ENCODE peak calls at places on chromosomes 13 and 19, in seven cellular contexts. T is WTC11, Y is neural progenitor cell, U is progenitor cell of endocrine pancreas, X is heart right ventricle, I is tibial nerve, S is osteoblast. Z is an unnamed sample.

GRCh38 chr19:35433448-35433847 is 14.6 kb upstream of the FFAR2 start:
- DNase-seq in Y (no peak), T (no peak), U (no peak), I (no peak), X (no peak), S (no peak), Z (no peak)

GRCh38 chr13:21735621-21736401 is 64.9 kb downstream of the FGF9 start:
- DNase-seq in I (no peak), S (no peak), X (peak; percentile 22), U (no peak), Y (no peak), T (no peak), Z (no peak)

GRCh38 chr13:99432637-99433542 is 68.4 kb upstream of the TM9SF2 start:
- DNase-seq in S (peak; percentile 92), U (no peak), I (peak; percentile 57), Y (peak; percentile 79), T (peak; percentile 44), X (peak; percentile 53), Z (peak; percentile 74)

GRCh38 chr19:45962021-45962420 is 11.6 kb downstream of the NOVA2 start:
- DNase-seq in I (no peak), T (no peak), U (no peak), S (no peak), X (no peak), Y (no peak), Z (no peak)

GRCh38 chr19:43777163-43777700 is 3.5 kb downstream of the KCNN4 start:
- DNase-seq in U (no peak), T (no peak), X (no peak), Y (no peak), I (no peak), S (peak; percentile 94), Z (no peak)

GRCh38 chr13:77810430-77810829 is 108.2 kb downstream of the EDNRB start:
- DNase-seq in Y (no peak), I (no peak), X (no peak), U (no peak), T (no peak), S (no peak), Z (peak; percentile 1)

GRCh38 chr19:56252699-56253422 is 19.7 kb upstream of the EDDM13 start:
- DNase-seq in Y (peak; percentile 91), S (peak; percentile 89), T (peak; percentile 96), X (peak; percentile 57), U (peak; percentile 72), I (peak; percentile 25), Z (peak; percentile 59)

GRCh38 chr19:45082170-45082569 is 3.1 kb downstream of the GEMIN7 start:
- DNase-seq in T (no peak), S (no peak), I (no peak), Y (no peak), U (no peak), X (no peak), Z (no peak)

GRCh38 chr13:32650705-32651311 is 64.6 kb downstream of the PDS5B start:
- DNase-seq in T (peak; percentile 53), S (no peak), U (no peak), I (peak; percentile 19), X (peak; percentile 53), Y (peak; percentile 76), Z (peak; percentile 46)

GRCh38 chr13:40966298-40966697 is 52.8 kb downstream of the ELF1 start:
- DNase-seq in X (no peak), S (no peak), U (no peak), Y (no peak), I (no peak), T (no peak), Z (no peak)

GRCh38 chr13:46032341-46032740 is 20.2 kb downstream of the ZC3H13 start:
- DNase-seq in S (no peak), Y (no peak), U (no peak), I (no peak), T (no peak), X (no peak), Z (no peak)

GRCh38 chr13:39051157-39051556 is 12.9 kb downstream of the NHLRC3 start:
- DNase-seq in U (no peak), T (no peak), S (no peak), Y (peak; percentile 65), I (no peak), X (no peak), Z (peak; percentile 43)

GRCh38 chr13:39049274-39049673 is 11.0 kb downstream of the NHLRC3 start:
- DNase-seq in S (no peak), T (no peak), X (no peak), Y (no peak), I (no peak), U (no peak), Z (no peak)

GRCh38 chr13:39044536-39044935 is 6.3 kb downstream of the NHLRC3 start:
- DNase-seq in U (no peak), S (no peak), T (no peak), Y (no peak), X (no peak), I (no peak), Z (no peak)

GRCh38 chr13:39048806-39049205 is 10.6 kb downstream of the NHLRC3 start:
- DNase-seq in U (no peak), S (no peak), X (no peak), Y (no peak), T (no peak), I (no peak), Z (no peak)

GRCh38 chr13:39047560-39047959 is 9.3 kb downstream of the NHLRC3 start:
- DNase-seq in Y (peak; percentile 42), U (no peak), T (peak; percentile 52), I (no peak), X (no peak), S (no peak), Z (no peak)
- TF ChIP-seq CTCF in Y (peak; percentile 42), U (peak; percentile 43), T (no peak), I (no peak), X (no peak), S (no peak), Z (peak; percentile 22)

DNA sequence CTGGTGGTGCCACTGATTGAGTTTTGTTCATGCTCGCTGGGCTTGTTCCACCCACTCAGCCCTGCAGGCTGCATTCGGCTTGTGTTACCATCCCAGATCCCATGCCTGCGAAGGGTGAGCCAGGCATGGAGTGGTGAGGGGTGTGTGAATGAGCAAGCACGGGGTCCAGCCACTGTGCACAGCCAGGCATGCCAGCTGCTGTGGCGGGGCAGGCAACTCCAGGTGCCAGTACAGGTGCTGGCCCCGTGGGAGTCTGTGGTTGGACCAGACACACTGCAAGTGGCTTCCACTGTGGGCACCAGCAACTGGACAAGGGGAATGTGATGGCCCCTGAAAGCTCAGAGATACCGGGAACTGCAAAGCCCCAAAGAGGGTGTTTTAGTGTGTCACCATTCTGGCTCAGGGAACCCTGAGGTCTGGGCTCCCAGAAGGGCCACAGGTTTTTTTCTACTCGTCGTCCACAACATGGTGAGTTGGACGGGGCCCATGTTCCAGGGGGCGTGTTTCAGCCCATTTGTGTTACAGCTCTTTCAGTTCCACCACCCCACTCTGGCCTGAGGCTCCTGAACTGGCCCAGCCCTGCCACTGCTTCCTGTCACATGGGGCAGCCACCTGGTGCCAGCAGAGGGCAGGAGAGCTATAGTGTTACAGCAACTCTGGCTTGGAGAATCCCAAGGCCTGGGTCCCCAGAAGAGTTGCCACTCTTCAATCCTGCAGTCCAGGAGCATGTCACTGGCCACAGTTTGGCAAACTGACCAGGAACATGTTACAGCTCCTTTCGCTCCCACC is 217.0 kb upstream of the OBI1 start:
- DNase-seq in T (peak; percentile 71), Y (peak; percentile 9), I (no peak), S (no peak), X (no peak), U (no peak), Z (no peak)
- TF ChIP-seq CTCF in T (no peak), Y (peak; percentile 29), I (no peak), S (no peak), X (no peak), U (no peak), Z (no peak)

GRCh38 chr19:47004012-47004465 is 15.6 kb upstream of the NPAS1 start:
- DNase-seq in S (peak; percentile 89), T (no peak), U (no peak), Y (no peak), X (no peak), I (no peak), Z (no peak)

GRCh38 chr19:47001584-47001983 is 18.1 kb upstream of the NPAS1 start:
- DNase-seq in U (no peak), T (no peak), X (no peak), I (no peak), S (peak; percentile 56), Y (no peak), Z (no peak)

GRCh38 chr19:47003611-47003935 is 16.1 kb upstream of the NPAS1 start:
- DNase-seq in I (no peak), T (no peak), S (peak; percentile 83), U (no peak), X (no peak), Y (no peak), Z (no peak)

GRCh38 chr19:47002853-47003610 is 16.6 kb upstream of the NPAS1 start:
- DNase-seq in X (no peak), Y (no peak), U (no peak), S (peak; percentile 89), T (no peak), I (no peak), Z (no peak)

DNA sequence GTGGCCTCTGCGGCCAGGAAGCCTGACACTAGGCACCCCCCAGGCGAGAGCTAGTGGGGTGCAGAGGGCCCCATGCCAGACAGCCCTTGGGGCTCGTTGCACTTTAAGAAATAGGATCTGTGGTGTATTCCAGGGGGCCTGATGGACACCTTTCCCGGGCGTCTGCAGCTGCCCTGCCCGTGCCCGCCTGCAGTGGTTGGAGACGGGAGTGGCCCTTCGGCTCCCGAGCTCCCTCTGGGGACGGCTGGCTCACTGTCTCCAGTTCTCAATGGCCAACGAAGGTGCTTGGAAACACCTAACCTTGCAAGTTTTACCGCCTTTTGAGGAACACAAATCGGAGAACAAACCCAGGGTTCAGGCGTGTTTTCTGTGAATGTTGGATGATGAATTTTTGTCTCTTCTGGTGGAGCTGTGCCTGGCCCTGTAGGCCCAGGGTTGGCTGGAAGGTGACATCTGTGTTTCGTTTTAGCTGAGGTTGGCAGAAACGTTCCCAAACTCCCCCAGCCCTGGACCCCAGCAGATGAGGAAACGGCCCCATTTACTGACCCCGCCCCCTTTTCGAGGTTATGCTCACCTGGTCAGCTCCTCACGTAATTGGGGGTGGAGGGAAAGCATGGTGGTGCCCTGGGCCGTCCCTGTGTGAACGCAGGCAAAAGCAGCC is 17.4 kb upstream of the NPAS1 start:
- DNase-seq in Y (no peak), X (no peak), S (peak; percentile 64), T (peak; percentile 44), U (no peak), I (no peak), Z (no peak)
- TF ChIP-seq CTCF in Y (no peak), X (no peak), S (no peak), T (no peak), U (no peak), I (no peak), Z (no peak)

GRCh38 chr19:7010722-7011593 is 10.3 kb downstream of the MBD3L2B start:
- DNase-seq in Y (no peak), T (no peak), X (no peak), S (no peak), U (no peak), I (no peak), Z (no peak)

GRCh38 chr19:7007859-7008258 is 13.4 kb downstream of the MBD3L2B start:
- DNase-seq in T (no peak), U (no peak), S (no peak), I (no peak), X (no peak), Y (no peak), Z (no peak)

GRCh38 chr19:7018828-7019227 is 2.4 kb downstream of the MBD3L2B start:
- DNase-seq in X (no peak), T (no peak), S (no peak), U (no peak), I (no peak), Y (no peak), Z (no peak)

DNA sequence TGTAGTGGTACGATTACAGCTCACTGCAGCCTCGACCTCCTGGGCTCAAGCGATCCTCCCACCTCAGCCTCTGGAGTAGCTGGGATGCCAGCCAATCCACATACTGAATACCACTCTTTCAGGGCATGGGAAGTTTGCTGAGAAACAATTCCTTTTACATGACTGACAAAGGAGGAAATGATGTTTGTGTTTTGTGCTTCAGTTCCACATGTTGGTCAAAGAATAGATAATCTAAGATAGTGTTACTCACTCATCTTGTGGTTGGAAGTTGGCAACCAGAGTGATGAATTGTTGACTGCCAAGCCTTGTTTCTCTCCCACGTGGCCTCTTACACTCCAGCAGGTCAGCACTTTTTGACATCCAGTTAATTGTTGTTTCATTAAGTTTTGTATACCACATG is 7.6 kb downstream of the MBD3L2B start:
- DNase-seq in T (no peak), X (no peak), U (no peak), S (peak; percentile 72), I (no peak), Y (no peak), Z (peak; percentile 2)
- TF ChIP-seq CTCF in T (no peak), X (no peak), U (no peak), S (no peak), I (no peak), Y (no peak), Z (no peak)

Z was measured in HFFc6.